ENCODE peak calls at places on chromosomes 12 and 14, in ten cellular contexts. S, O, Z, W, M, G, T, U, L and Y are unnamed samples. For H3K4me1, the result is how much of the 10 kb centered on the place peaks cover.

GRCh38 chr14:104641753-104642539 is 37.4 kb upstream of the TMEM179 start:
- DNase-seq in S (no peak), O (no peak), Z (no peak), W (no peak), M (no peak), G (no peak), T (no peak), U (no peak), L (no peak), Y (no peak)

GRCh38 chr14:105980224-105980623 is 453.8 kb downstream of the TMEM121 start:
- DNase-seq in S (no peak), O (no peak), Z (no peak), W (no peak), M (no peak), G (no peak), T (no peak), U (no peak), L (no peak), Y (no peak)

GRCh38 chr12:116248433-116248832 is 29.1 kb downstream of the MED13L start:
- DNase-seq in S (no peak), O (no peak), Z (no peak), W (no peak), M (no peak), G (no peak), T (no peak), U (no peak), L (no peak), Y (no peak)

GRCh38 chr14:89270439-89271227 is 146.4 kb downstream of the FOXN3 start:
- DNase-seq in S (no peak), O (no peak), Z (no peak), W (no peak), M (no peak), G (no peak), T (no peak), U (peak), L (no peak), Y (peak)

GRCh38 chr12:108447168-108447840 is 67.8 kb upstream of the FICD start:
- DNase-seq in S (no peak), O (no peak), Z (no peak), W (peak), M (no peak), G (no peak), T (no peak), U (no peak), L (no peak), Y (no peak)

GRCh38 chr14:53180272-53181221 is 27.4 kb upstream of the DDHD1 start:
- DNase-seq in S (peak), O (no peak), Z (no peak), W (peak), M (peak), G (no peak), T (no peak), U (no peak), L (no peak), Y (no peak)

GRCh38 chr12:51911307-51911706 is 4.0 kb downstream of the ACVRL1 start:
- DNase-seq in S (no peak), O (no peak), Z (no peak), W (no peak), M (no peak), G (no peak), T (peak), U (no peak), L (no peak), Y (no peak)

GRCh38 chr12:24361860-24362581 is 412.6 kb upstream of the SOX5 start:
- DNase-seq in S (no peak), O (no peak), Z (no peak), W (no peak), M (no peak), G (no peak), T (no peak), U (no peak), L (no peak), Y (no peak)

GRCh38 chr12:99232324-99232723 is 415.2 kb upstream of the GARIN6 start:
- DNase-seq in S (peak), O (no peak), Z (no peak), W (no peak), M (no peak), G (no peak), T (no peak), U (no peak), L (no peak), Y (no peak)

GRCh38 chr12:82687020-82687951 is 580 bp downstream of the TMTC2 start:
- DNase-seq in S (peak), O (peak), Z (peak), W (peak), M (peak), G (peak), T (no peak), U (peak), L (peak), Y (peak)

GRCh38 chr14:65915125-65915524 is 502.6 kb downstream of the FUT8 start:
- DNase-seq in S (no peak), O (no peak), Z (no peak), W (no peak), M (no peak), G (no peak), T (no peak), U (no peak), L (no peak), Y (no peak)

GRCh38 chr14:29803045-29803444 is 124.6 kb downstream of the PRKD1 start:
- DNase-seq in S (no peak), O (no peak), Z (no peak), W (no peak), M (no peak), G (no peak), T (no peak), U (no peak), L (no peak), Y (no peak)

GRCh38 chr14:64234877-64235651 is 59.1 kb downstream of the ESR2 start:
- DNase-seq in S (no peak), O (peak), Z (no peak), W (peak), M (no peak), G (peak), T (no peak), U (no peak), L (no peak), Y (no peak)

GRCh38 chr12:121773011-121773777 is 20.3 kb downstream of the RHOF start:
- DNase-seq in S (peak), O (peak), Z (peak), W (peak), M (peak), G (peak), T (peak), U (peak), L (peak), Y (peak)

GRCh38 chr14:25381498-25381897 is 331.6 kb upstream of the STXBP6 start:
- DNase-seq in S (peak), O (no peak), Z (no peak), W (no peak), M (peak), G (no peak), T (peak), U (no peak), L (no peak), Y (no peak)

GRCh38 chr12:119683816-119684215 is 15.9 kb downstream of the PRKAB1 start:
- DNase-seq in S (no peak), O (no peak), Z (no peak), W (no peak), M (no peak), G (no peak), T (no peak), U (no peak), L (no peak), Y (peak)

GRCh38 chr12:20624718-20625117 is 70.4 kb upstream of the SLCO1C1 start:
- DNase-seq in S (peak), O (no peak), Z (no peak), W (peak), M (no peak), G (no peak), T (peak), U (no peak), L (no peak), Y (peak)

GRCh38 chr12:66188584-66189475 is at the start of gene IRAK3:
- DNase-seq in S (peak), O (peak), Z (peak), W (peak), M (no peak), G (peak), T (peak), U (peak), L (no peak), Y (peak)

GRCh38 chr14:32564591-32564990 is 235.5 kb downstream of the AKAP6 start:
- DNase-seq in S (no peak), O (no peak), Z (no peak), W (peak), M (no peak), G (no peak), T (peak), U (no peak), L (no peak), Y (no peak)

GRCh38 chr14:32559595-32559994 is 230.5 kb downstream of the AKAP6 start:
- DNase-seq in S (peak), O (no peak), Z (no peak), W (no peak), M (no peak), G (no peak), T (no peak), U (no peak), L (no peak), Y (no peak)

GRCh38 chr14:32560213-32560857 is 231.2 kb downstream of the AKAP6 start:
- DNase-seq in S (peak), O (peak), Z (peak), W (peak), M (peak), G (peak), T (peak), U (peak), L (peak), Y (peak)

GRCh38 chr14:32559048-32559447 is 229.9 kb downstream of the AKAP6 start:
- DNase-seq in S (no peak), O (no peak), Z (no peak), W (peak), M (no peak), G (no peak), T (no peak), U (no peak), L (no peak), Y (no peak)

DNA sequence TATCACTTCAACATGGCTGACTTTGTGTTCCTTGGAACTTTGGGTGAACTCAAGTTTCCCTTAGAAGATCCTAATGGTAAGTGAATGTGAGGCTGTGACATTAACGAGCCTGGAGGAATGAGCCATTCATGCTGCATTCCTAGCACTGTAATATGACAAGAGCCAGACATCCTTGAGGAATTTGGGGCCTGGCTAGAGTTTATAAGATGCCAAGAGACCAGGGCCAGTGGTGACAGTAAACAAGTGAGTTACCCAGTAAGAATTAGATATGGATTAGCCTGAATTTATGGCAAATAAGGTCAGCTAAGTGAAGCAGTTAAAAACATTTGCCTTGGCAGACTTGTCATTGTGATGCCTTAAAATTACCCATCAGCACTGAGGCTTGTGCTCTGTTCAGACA is 232.4 kb downstream of the AKAP6 start:
- DNase-seq in S (peak), O (no peak), Z (no peak), W (peak), M (no peak), G (no peak), T (no peak), U (no peak), L (no peak), Y (no peak)
- H3K4me1 ChIP-seq in S (under half), O (half or more), Z (half or more), W (under half), M (under half), G (half or more), T (under half), U (under half), L (under half), Y (under half)

DNA sequence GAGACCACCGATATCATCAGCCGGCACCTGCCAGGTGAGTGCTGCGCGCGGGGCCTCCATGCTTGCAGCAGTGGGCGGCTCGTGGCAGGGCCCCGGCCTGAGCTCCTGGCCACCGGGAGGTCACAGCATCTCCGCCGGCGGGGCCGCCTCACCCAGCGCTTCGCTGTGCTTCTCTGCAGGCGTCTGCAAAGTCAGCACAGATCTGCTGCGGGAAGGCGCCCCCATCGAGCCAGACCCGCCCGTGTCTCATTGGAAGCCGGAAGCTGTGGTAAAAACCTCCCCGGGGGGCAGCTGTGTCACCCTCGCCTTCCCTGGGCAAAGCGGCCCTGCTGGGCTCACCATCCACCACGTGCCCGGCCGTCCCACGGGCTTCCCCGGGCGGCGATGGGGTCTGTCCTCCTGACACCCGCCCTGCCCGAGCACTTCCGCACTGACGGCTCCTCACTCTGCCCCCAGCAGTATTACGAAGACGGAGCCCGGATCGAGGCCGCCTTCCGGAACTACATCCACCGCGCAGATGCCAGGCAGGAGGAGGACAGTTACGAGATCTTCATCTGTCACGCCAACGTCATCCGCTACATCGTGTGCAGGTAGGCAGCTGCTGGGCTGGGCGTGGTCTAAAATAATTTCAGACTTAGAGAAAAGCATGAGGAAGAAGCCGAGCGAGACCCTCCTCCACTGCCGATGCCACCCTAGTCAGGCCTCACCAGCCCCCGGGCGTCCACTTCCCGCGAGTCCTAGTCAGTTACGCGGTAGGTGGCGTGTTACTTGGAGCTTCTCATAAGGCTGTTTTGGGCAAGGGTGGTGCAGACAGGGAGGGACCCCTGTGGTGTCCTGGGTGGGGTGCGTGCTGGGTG is 7.1 kb downstream of the PGAM5 start:
- DNase-seq in S (no peak), O (no peak), Z (no peak), W (no peak), M (no peak), G (no peak), T (no peak), U (no peak), L (no peak), Y (no peak)
- TF ChIP-seq CTCF in S (no peak), O (no peak), Z (no peak), W (no peak), M (no peak), G (no peak), T (no peak), U (no peak), L (no peak), Y (no peak)

DNA sequence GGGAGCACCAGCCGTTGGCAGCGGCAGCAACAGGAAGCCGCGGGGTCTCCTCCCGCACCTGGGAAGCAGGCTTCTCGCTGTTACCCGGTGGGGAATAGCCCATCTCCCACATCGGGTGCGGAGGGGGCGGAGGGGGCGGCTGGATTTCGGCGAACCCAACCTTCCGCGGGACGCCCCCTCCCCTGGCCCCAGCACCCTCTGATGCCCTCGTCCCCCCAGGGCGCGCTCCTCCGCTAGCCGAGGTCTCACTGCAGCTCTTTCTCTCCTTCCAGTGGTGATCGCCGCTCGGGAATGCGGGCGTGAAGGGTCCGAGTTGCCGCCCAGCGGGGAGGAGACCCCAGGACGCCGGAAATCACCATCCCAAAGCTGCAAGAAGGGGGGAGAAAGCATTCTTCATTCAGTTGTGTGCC is 301 bp downstream of the SAMD4A start:
- DNase-seq in S (peak), O (no peak), Z (peak), W (no peak), M (peak), G (no peak), T (no peak), U (peak), L (no peak), Y (peak)
- H3K4me1 ChIP-seq in S (under half), O (under half), Z (under half), W (under half), M (under half), G (under half), T (under half), U (under half), L (under half), Y (under half)

GRCh38 chr14:35944847-35945246 is 118.7 kb downstream of the BRMS1L start:
- DNase-seq in S (peak), O (no peak), Z (no peak), W (no peak), M (peak), G (no peak), T (no peak), U (no peak), L (peak), Y (peak)
- TF ChIP-seq CTCF in S (peak), O (no peak), Z (no peak), W (no peak), M (no peak), G (no peak), T (no peak), U (no peak), L (peak), Y (no peak)

DNA sequence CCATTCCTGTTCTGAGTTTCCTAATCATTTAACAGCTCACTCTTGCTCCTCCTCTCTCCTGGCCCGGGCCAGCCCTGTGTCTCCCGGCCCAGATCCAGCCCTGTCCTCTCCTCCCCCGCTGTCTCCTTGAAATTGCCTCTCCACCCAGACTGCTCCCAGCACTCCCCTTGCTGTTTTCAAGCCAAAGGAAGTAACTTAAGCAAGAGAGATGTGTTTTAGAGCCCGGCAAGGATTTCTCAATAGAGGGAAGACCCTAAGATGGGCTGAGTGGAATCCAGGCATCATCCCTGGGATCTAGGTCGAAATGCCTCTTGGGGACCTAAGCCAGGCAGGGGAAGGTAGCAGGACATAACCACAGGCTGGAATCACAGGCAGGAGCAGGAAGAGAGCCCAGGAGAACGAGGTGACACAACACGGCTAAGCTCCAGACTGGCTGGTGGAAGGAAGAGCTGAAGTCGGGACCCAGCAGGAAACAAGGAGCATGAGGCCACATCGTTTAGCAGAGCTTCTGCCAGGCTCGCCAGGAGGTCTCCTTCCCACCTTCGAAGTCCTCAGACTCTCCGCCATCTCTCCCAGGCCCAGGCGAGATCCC is 2.0 kb upstream of the LRP1-AS start:
- DNase-seq in S (no peak), O (peak), Z (peak), W (peak), M (no peak), G (peak), T (no peak), U (no peak), L (no peak), Y (peak)
- H3K4me1 ChIP-seq in S (under half), O (under half), Z (half or more), W (half or more), M (under half), G (under half), T (under half), U (half or more), L (under half), Y (under half)

GRCh38 chr12:48972213-48973021 is 882 bp upstream of the WNT10B start:
- DNase-seq in S (no peak), O (no peak), Z (no peak), W (peak), M (no peak), G (no peak), T (no peak), U (no peak), L (no peak), Y (no peak)
- TF ChIP-seq CTCF in S (peak), O (no peak), Z (no peak), W (peak), M (peak), G (no peak), T (peak), U (no peak), L (no peak), Y (no peak)

GRCh38 chr14:68164723-68165122 is 345.1 kb downstream of the RAD51B start:
- DNase-seq in S (no peak), O (no peak), Z (no peak), W (no peak), M (no peak), G (no peak), T (no peak), U (no peak), L (no peak), Y (no peak)
- H3K4me1 ChIP-seq in S (under half), O (under half), Z (under half), W (under half), M (under half), G (under half), T (under half), U (half or more), L (under half), Y (under half)